ENCODE peak calls at places on chromosomes 11 and 22, in seven cellular contexts. N, Z, L, R, V, W and G are unnamed samples.

GRCh38 chr11:65295001-65295400 is 19.7 kb upstream of the CDC42EP2 start:
- DNase-seq in N (no peak), Z (no peak), L (no peak), R (no peak), V (no peak), W (no peak), G (no peak)

GRCh38 chr11:45755281-45755859 is 49.6 kb upstream of the SLC35C1 start:
- DNase-seq in N (no peak), Z (no peak), L (no peak), R (no peak), V (no peak), W (no peak), G (no peak)

GRCh38 chr22:19796169-19796568 is 35.6 kb downstream of the TBX1 start:
- DNase-seq in N (no peak), Z (peak), L (no peak), R (no peak), V (no peak), W (no peak), G (no peak)

GRCh38 chr11:8005556-8005955 is 18.4 kb downstream of the EIF3F start:
- DNase-seq in N (no peak), Z (no peak), L (no peak), R (no peak), V (no peak), W (no peak), G (no peak)

GRCh38 chr11:126993599-126993998 is 7.0 kb downstream of the KIRREL3 start:
- DNase-seq in N (no peak), Z (no peak), L (no peak), R (no peak), V (no peak), W (no peak), G (no peak)

GRCh38 chr11:59918987-59919589 is 19.1 kb upstream of the OOSP1 start:
- DNase-seq in N (peak), Z (peak), L (no peak), R (no peak), V (peak), W (peak), G (no peak)

GRCh38 chr22:23305321-23305910 is 125.1 kb downstream of the BCR start:
- DNase-seq in N (no peak), Z (peak), L (no peak), R (no peak), V (no peak), W (no peak), G (no peak)

GRCh38 chr22:18078329-18079041 is 695 bp downstream of the PEX26 start:
- DNase-seq in N (no peak), Z (peak), L (no peak), R (no peak), V (peak), W (peak), G (no peak)

GRCh38 chr11:76280882-76281557 is 74.7 kb upstream of the WNT11 start:
- DNase-seq in N (no peak), Z (no peak), L (no peak), R (no peak), V (no peak), W (no peak), G (no peak)

GRCh38 chr11:82539669-82540068 is 194.0 kb downstream of the FAM181B start:
- DNase-seq in N (no peak), Z (no peak), L (no peak), R (no peak), V (no peak), W (no peak), G (no peak)

GRCh38 chr11:57800444-57801184 is 39.0 kb downstream of the CTNND1 start:
- DNase-seq in N (peak), Z (peak), L (peak), R (no peak), V (peak), W (peak), G (peak)

GRCh38 chr22:31140746-31141145 is 438 bp upstream of the PLA2G3 start:
- DNase-seq in N (no peak), Z (peak), L (no peak), R (no peak), V (no peak), W (no peak), G (no peak)

GRCh38 chr11:46896719-46897406 is 21.5 kb downstream of the LRP4 start:
- DNase-seq in N (peak), Z (peak), L (no peak), R (no peak), V (peak), W (peak), G (no peak)

GRCh38 chr11:10637629-10638028 is 55.9 kb downstream of the IRAG1 start:
- DNase-seq in N (no peak), Z (no peak), L (no peak), R (no peak), V (no peak), W (no peak), G (no peak)

GRCh38 chr22:38262051-38262795 is 10.6 kb downstream of the TMEM184B start:
- DNase-seq in N (no peak), Z (peak), L (no peak), R (no peak), V (peak), W (peak), G (no peak)

GRCh38 chr11:68924073-68924925 is 20.6 kb downstream of the IGHMBP2 start:
- DNase-seq in N (no peak), Z (no peak), L (no peak), R (no peak), V (no peak), W (no peak), G (no peak)

GRCh38 chr22:17057959-17058814 is 26.6 kb upstream of the IL17RA start:
- DNase-seq in N (peak), Z (peak), L (no peak), R (peak), V (peak), W (peak), G (peak)

DNA sequence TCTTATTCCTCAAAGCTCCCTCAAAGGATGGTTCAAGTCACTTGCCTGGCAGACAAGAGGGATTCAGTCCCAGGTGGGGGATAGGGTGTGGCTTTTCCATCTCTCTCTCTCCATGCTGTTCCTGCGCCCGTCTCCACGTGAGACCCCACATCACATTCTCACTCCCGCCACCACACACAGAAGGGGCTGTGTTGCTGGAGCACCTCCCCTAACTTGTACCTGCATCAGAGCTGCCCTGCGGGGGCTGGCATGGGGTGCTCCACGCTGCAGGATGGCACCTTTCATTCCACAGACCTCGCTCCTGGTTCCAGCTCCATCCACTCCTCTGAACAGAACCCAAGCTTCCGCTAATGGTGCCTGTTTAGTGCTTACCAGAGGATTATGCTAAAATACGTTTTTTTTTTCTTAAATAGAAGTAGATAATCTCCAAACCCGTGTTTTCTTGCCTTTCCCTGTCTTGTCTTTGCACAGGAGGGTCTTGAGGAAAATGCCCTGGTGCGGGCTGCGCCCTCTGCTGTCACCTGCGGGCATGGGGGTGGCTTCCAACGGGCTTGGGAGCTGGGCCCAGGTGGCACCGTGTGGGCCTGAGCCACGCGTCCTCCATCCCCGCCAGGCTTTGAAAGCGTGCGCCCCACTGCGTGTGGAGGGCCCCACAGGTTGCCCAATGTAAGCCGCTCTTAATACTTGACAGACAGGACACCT is 985.6 kb downstream of the BRD1 start:
- DNase-seq in N (no peak), Z (no peak), L (no peak), R (no peak), V (no peak), W (no peak), G (no peak)
- TF ChIP-seq SIN3A in N (no peak), Z (no peak), L (no peak), R (no peak), V (no peak), W (no peak), G (no peak)

GRCh38 chr22:44161673-44162072 is 19.1 kb upstream of the PARVG start:
- DNase-seq in N (no peak), Z (no peak), L (no peak), R (no peak), V (no peak), W (no peak), G (no peak)
- TF ChIP-seq SIN3A in N (no peak), Z (no peak), L (no peak), R (no peak), V (no peak), W (no peak), G (no peak)

DNA sequence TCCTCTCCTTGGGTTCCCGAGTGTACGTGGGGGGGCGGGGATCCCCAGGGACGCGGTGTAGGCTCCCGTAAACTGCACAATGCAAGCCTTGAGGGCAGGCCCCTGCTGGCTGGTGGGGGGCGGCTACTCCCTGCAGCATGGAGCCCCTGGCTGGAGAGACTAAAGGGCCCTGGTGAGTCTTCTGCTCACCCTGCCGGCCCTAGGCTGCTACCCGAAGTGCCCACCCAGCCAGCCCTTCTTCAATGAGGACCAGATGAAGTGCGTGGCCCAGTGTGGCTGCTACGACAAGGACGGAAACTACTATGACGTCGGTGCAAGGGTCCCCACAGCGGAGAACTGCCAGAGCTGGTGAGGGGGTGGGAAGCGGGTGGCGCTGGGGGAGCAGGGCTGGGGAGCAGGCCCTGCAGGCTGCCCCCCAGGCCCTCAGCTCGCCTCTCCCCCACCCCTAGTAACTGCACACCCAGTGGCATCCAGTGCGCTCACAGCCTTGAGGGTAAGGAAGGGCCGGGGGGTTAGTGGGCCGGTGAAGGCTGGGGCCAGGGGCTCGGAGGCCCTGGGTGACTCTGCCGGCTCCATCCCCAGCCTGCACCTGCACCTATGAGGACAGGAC is 16.8 kb downstream of the MUC5B start:
- DNase-seq in N (no peak), Z (no peak), L (no peak), R (no peak), V (no peak), W (no peak), G (no peak)
- TF ChIP-seq SIN3A in N (no peak), Z (no peak), L (no peak), R (no peak), V (no peak), W (no peak), G (no peak)

GRCh38 chr22:50399751-50400331 is 56.7 kb downstream of the PPP6R2 start:
- DNase-seq in N (peak), Z (peak), L (no peak), R (peak), V (peak), W (peak), G (no peak)
- TF ChIP-seq SIN3A in N (no peak), Z (no peak), L (no peak), R (no peak), V (no peak), W (no peak), G (no peak)

DNA sequence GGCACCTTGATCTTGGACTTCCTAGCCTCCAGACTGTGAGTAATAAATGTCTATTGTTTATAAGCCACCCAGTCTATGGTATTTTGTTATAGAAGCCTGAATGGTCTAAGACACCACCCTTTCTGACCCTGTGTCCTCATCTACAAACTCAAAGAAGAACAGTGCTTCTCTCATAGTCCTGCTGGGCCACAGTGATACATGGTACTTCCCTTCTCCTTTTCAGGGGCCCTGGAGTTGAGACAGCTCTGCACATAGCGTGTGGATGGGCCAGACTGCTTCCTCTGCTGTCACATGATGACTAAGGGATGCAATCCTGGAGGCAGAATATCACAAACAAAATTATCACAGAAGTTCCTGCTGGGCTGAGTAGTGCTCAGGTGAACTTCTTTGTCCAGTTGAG is 5.0 kb downstream of the KCNJ11 start:
- DNase-seq in N (no peak), Z (no peak), L (no peak), R (no peak), V (no peak), W (no peak), G (no peak)
- TF ChIP-seq SIN3A in N (no peak), Z (no peak), L (no peak), R (no peak), V (no peak), W (no peak), G (no peak)

GRCh38 chr22:37030560-37031281 is 11.2 kb downstream of the MPST start:
- DNase-seq in N (no peak), Z (peak), L (no peak), R (no peak), V (no peak), W (no peak), G (no peak)

GRCh38 chr22:37032134-37032534 is 12.6 kb downstream of the MPST start:
- DNase-seq in N (no peak), Z (no peak), L (no peak), R (no peak), V (no peak), W (no peak), G (no peak)

GRCh38 chr22:37033605-37034430 is 14.3 kb downstream of the MPST start:
- DNase-seq in N (no peak), Z (no peak), L (no peak), R (no peak), V (no peak), W (peak), G (no peak)

GRCh38 chr22:37028692-37029674 is 9.4 kb downstream of the MPST start:
- DNase-seq in N (no peak), Z (no peak), L (no peak), R (no peak), V (no peak), W (no peak), G (no peak)

DNA sequence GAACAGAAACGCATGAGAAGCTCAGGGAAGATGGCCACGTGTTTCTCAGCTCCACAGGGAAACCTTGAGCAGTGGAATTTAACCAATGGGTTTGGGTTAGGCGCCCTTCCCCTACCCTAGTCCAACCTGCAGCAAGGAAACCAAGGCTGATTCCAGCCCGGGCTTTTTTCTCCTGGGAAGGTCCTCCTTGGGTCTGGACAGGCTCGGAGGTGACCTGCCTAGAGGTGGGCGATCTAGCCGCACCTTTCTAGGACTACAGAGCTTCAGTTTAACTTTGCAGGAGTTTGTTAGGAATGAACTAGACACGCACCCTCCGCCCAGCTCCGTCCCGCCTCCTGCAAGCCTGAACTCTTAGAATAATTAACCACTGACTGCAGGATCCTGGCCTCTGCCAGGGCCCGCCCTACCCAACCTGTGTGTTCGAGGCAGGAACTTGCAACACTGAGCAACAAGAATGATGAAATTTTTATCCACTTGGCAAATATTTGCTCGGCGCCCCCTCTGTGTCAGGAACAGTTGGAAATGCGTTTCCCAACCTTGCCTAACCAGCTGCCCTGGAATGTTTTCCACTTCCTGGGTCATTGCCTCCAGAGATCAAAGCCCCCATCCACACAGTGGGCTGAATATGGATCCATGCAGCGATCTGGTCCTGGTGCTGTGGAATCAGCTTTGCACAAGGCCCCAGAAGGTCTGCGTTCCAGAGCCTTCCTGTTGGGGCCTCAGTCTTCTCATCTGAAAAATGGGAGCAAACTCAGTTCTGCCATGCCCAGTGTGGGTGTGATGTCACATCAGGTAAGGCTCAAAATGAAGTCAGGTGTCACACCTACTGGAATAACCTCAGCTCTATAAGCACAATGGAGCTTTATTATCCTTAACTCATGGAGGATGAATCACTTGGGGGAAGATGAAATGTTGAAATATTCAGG is 13.3 kb downstream of the MPST start:
- DNase-seq in N (no peak), Z (no peak), L (no peak), R (no peak), V (no peak), W (peak), G (no peak)
- TF ChIP-seq SIN3A in N (no peak), Z (no peak), L (no peak), R (no peak), V (no peak), W (no peak), G (no peak)